ENCODE peak calls at places on chromosomes 7 and 10, in ten cellular contexts. One of them, this sample, is unnamed.

GRCh38 chr7:84950836-84951235 is 236.0 kb downstream of the SEMA3D start:
- DNase-seq in HepG2: no peak
- DNase-seq in GM10248: no peak
- DNase-seq in heart right ventricle: no peak
- DNase-seq in NCI-H2227 treated with DMSO at 0.1 percent for 48 hours: no peak
- DNase-seq in left cardiac atrium: no peak
- DNase-seq in effector CD8-positive, alpha-beta T cell: no peak
- DNase-seq in stimulated activated CD4-positive, alpha-beta T cell treated with anti-CD3 and anti-CD28 coated beads, Interleukin-15, amount 100 ng/mL, for 1 hour: no peak
- DNase-seq in HEK293T: no peak
- DNase-seq in COLO829: peak; percentile 13
- DNase-seq in this sample: no peak

GRCh38 chr10:16992611-16993119 is 136.9 kb downstream of the CUBN start:
- DNase-seq in HepG2: no peak
- DNase-seq in GM10248: no peak
- DNase-seq in heart right ventricle: no peak
- DNase-seq in NCI-H2227 treated with DMSO at 0.1 percent for 48 hours: no peak
- DNase-seq in left cardiac atrium: no peak
- DNase-seq in effector CD8-positive, alpha-beta T cell: no peak
- DNase-seq in stimulated activated CD4-positive, alpha-beta T cell treated with anti-CD3 and anti-CD28 coated beads, Interleukin-15, amount 100 ng/mL, for 1 hour: no peak
- DNase-seq in HEK293T: no peak
- DNase-seq in COLO829: no peak
- DNase-seq in this sample: no peak

GRCh38 chr7:29297194-29297890 is 102.8 kb downstream of the CHN2 start:
- DNase-seq in HepG2: no peak
- DNase-seq in GM10248: no peak
- DNase-seq in heart right ventricle: no peak
- DNase-seq in NCI-H2227 treated with DMSO at 0.1 percent for 48 hours: no peak
- DNase-seq in left cardiac atrium: no peak
- DNase-seq in effector CD8-positive, alpha-beta T cell: no peak
- DNase-seq in stimulated activated CD4-positive, alpha-beta T cell treated with anti-CD3 and anti-CD28 coated beads, Interleukin-15, amount 100 ng/mL, for 1 hour: no peak
- DNase-seq in HEK293T: no peak
- DNase-seq in COLO829: no peak
- DNase-seq in this sample: no peak

GRCh38 chr10:65518379-65518778 is 1407.5 kb upstream of the LRRTM3 start:
- DNase-seq in HepG2: peak; percentile 31
- DNase-seq in GM10248: no peak
- DNase-seq in heart right ventricle: no peak
- DNase-seq in NCI-H2227 treated with DMSO at 0.1 percent for 48 hours: no peak
- DNase-seq in left cardiac atrium: no peak
- DNase-seq in effector CD8-positive, alpha-beta T cell: no peak
- DNase-seq in stimulated activated CD4-positive, alpha-beta T cell treated with anti-CD3 and anti-CD28 coated beads, Interleukin-15, amount 100 ng/mL, for 1 hour: no peak
- DNase-seq in HEK293T: no peak
- DNase-seq in COLO829: no peak
- DNase-seq in this sample: no peak

GRCh38 chr7:89797965-89798598 is 356.2 kb upstream of the STEAP1 start:
- DNase-seq in HepG2: no peak
- DNase-seq in GM10248: no peak
- DNase-seq in heart right ventricle: no peak
- DNase-seq in NCI-H2227 treated with DMSO at 0.1 percent for 48 hours: no peak
- DNase-seq in left cardiac atrium: no peak
- DNase-seq in effector CD8-positive, alpha-beta T cell: no peak
- DNase-seq in stimulated activated CD4-positive, alpha-beta T cell treated with anti-CD3 and anti-CD28 coated beads, Interleukin-15, amount 100 ng/mL, for 1 hour: no peak
- DNase-seq in HEK293T: no peak
- DNase-seq in COLO829: no peak
- DNase-seq in this sample: no peak

GRCh38 chr10:4354382-4354812 is 471.6 kb upstream of the AKR1E2 start:
- DNase-seq in HepG2: no peak
- DNase-seq in GM10248: no peak
- DNase-seq in heart right ventricle: no peak
- DNase-seq in NCI-H2227 treated with DMSO at 0.1 percent for 48 hours: no peak
- DNase-seq in left cardiac atrium: no peak
- DNase-seq in effector CD8-positive, alpha-beta T cell: no peak
- DNase-seq in stimulated activated CD4-positive, alpha-beta T cell treated with anti-CD3 and anti-CD28 coated beads, Interleukin-15, amount 100 ng/mL, for 1 hour: no peak
- DNase-seq in HEK293T: peak; percentile 19
- DNase-seq in COLO829: no peak
- DNase-seq in this sample: no peak

GRCh38 chr7:107972986-107973385 is 30.0 kb downstream of the LAMB1 start:
- DNase-seq in HepG2: no peak
- DNase-seq in GM10248: no peak
- DNase-seq in heart right ventricle: no peak
- DNase-seq in NCI-H2227 treated with DMSO at 0.1 percent for 48 hours: peak; percentile 33
- DNase-seq in left cardiac atrium: no peak
- DNase-seq in effector CD8-positive, alpha-beta T cell: no peak
- DNase-seq in stimulated activated CD4-positive, alpha-beta T cell treated with anti-CD3 and anti-CD28 coated beads, Interleukin-15, amount 100 ng/mL, for 1 hour: no peak
- DNase-seq in HEK293T: no peak
- DNase-seq in COLO829: no peak
- DNase-seq in this sample: no peak

GRCh38 chr7:114508096-114508495 is 93.5 kb downstream of the FOXP2 start:
- DNase-seq in HepG2: no peak
- DNase-seq in GM10248: no peak
- DNase-seq in heart right ventricle: no peak
- DNase-seq in NCI-H2227 treated with DMSO at 0.1 percent for 48 hours: no peak
- DNase-seq in left cardiac atrium: no peak
- DNase-seq in effector CD8-positive, alpha-beta T cell: no peak
- DNase-seq in stimulated activated CD4-positive, alpha-beta T cell treated with anti-CD3 and anti-CD28 coated beads, Interleukin-15, amount 100 ng/mL, for 1 hour: no peak
- DNase-seq in HEK293T: no peak
- DNase-seq in COLO829: no peak
- DNase-seq in this sample: no peak

GRCh38 chr10:61841338-61841875 is 60.1 kb upstream of the ARID5B start:
- DNase-seq in HepG2: no peak
- DNase-seq in GM10248: no peak
- DNase-seq in heart right ventricle: no peak
- DNase-seq in NCI-H2227 treated with DMSO at 0.1 percent for 48 hours: no peak
- DNase-seq in left cardiac atrium: no peak
- DNase-seq in effector CD8-positive, alpha-beta T cell: no peak
- DNase-seq in stimulated activated CD4-positive, alpha-beta T cell treated with anti-CD3 and anti-CD28 coated beads, Interleukin-15, amount 100 ng/mL, for 1 hour: no peak
- DNase-seq in HEK293T: no peak
- DNase-seq in COLO829: no peak
- DNase-seq in this sample: no peak

GRCh38 chr7:116122972-116123595 is 87.3 kb upstream of the TES start:
- DNase-seq in HepG2: peak; percentile 20
- DNase-seq in GM10248: peak; percentile 5
- DNase-seq in heart right ventricle: no peak
- DNase-seq in NCI-H2227 treated with DMSO at 0.1 percent for 48 hours: no peak
- DNase-seq in left cardiac atrium: no peak
- DNase-seq in effector CD8-positive, alpha-beta T cell: no peak
- DNase-seq in stimulated activated CD4-positive, alpha-beta T cell treated with anti-CD3 and anti-CD28 coated beads, Interleukin-15, amount 100 ng/mL, for 1 hour: no peak
- DNase-seq in HEK293T: peak; percentile 21
- DNase-seq in COLO829: peak; percentile 40
- DNase-seq in this sample: no peak

GRCh38 chr7:67414858-67415257 is 418.2 kb downstream of the TYW1 start:
- DNase-seq in HepG2: no peak
- DNase-seq in GM10248: no peak
- DNase-seq in heart right ventricle: no peak
- DNase-seq in NCI-H2227 treated with DMSO at 0.1 percent for 48 hours: no peak
- DNase-seq in left cardiac atrium: no peak
- DNase-seq in effector CD8-positive, alpha-beta T cell: no peak
- DNase-seq in stimulated activated CD4-positive, alpha-beta T cell treated with anti-CD3 and anti-CD28 coated beads, Interleukin-15, amount 100 ng/mL, for 1 hour: no peak
- DNase-seq in HEK293T: no peak
- DNase-seq in COLO829: no peak
- DNase-seq in this sample: no peak

GRCh38 chr7:32158751-32159360 is 88.6 kb upstream of the PDE1C start:
- DNase-seq in HepG2: no peak
- DNase-seq in GM10248: no peak
- DNase-seq in heart right ventricle: no peak
- DNase-seq in NCI-H2227 treated with DMSO at 0.1 percent for 48 hours: no peak
- DNase-seq in left cardiac atrium: no peak
- DNase-seq in effector CD8-positive, alpha-beta T cell: no peak
- DNase-seq in stimulated activated CD4-positive, alpha-beta T cell treated with anti-CD3 and anti-CD28 coated beads, Interleukin-15, amount 100 ng/mL, for 1 hour: no peak
- DNase-seq in HEK293T: no peak
- DNase-seq in COLO829: no peak
- DNase-seq in this sample: no peak

GRCh38 chr7:55575733-55576132 is 3.4 kb upstream of the VOPP1 start:
- DNase-seq in HepG2: no peak
- DNase-seq in GM10248: no peak
- DNase-seq in heart right ventricle: no peak
- DNase-seq in NCI-H2227 treated with DMSO at 0.1 percent for 48 hours: no peak
- DNase-seq in left cardiac atrium: no peak
- DNase-seq in effector CD8-positive, alpha-beta T cell: no peak
- DNase-seq in stimulated activated CD4-positive, alpha-beta T cell treated with anti-CD3 and anti-CD28 coated beads, Interleukin-15, amount 100 ng/mL, for 1 hour: no peak
- DNase-seq in HEK293T: no peak
- DNase-seq in COLO829: no peak
- DNase-seq in this sample: no peak

GRCh38 chr10:71564221-71564820 is 155.3 kb downstream of the C10orf105 start:
- DNase-seq in HepG2: no peak
- DNase-seq in GM10248: no peak
- DNase-seq in heart right ventricle: no peak
- DNase-seq in NCI-H2227 treated with DMSO at 0.1 percent for 48 hours: no peak
- DNase-seq in left cardiac atrium: no peak
- DNase-seq in effector CD8-positive, alpha-beta T cell: no peak
- DNase-seq in stimulated activated CD4-positive, alpha-beta T cell treated with anti-CD3 and anti-CD28 coated beads, Interleukin-15, amount 100 ng/mL, for 1 hour: no peak
- DNase-seq in HEK293T: peak; percentile 25
- DNase-seq in COLO829: no peak
- DNase-seq in this sample: no peak

GRCh38 chr10:36671607-36672006 is 453.8 kb upstream of the ANKRD30A start:
- DNase-seq in HepG2: no peak
- DNase-seq in GM10248: no peak
- DNase-seq in heart right ventricle: no peak
- DNase-seq in NCI-H2227 treated with DMSO at 0.1 percent for 48 hours: no peak
- DNase-seq in left cardiac atrium: no peak
- DNase-seq in effector CD8-positive, alpha-beta T cell: no peak
- DNase-seq in stimulated activated CD4-positive, alpha-beta T cell treated with anti-CD3 and anti-CD28 coated beads, Interleukin-15, amount 100 ng/mL, for 1 hour: no peak
- DNase-seq in HEK293T: no peak
- DNase-seq in COLO829: no peak
- DNase-seq in this sample: no peak

GRCh38 chr7:107559864-107560263 is 3.9 kb downstream of the COG5 start:
- DNase-seq in HepG2: no peak
- DNase-seq in GM10248: no peak
- DNase-seq in heart right ventricle: no peak
- DNase-seq in NCI-H2227 treated with DMSO at 0.1 percent for 48 hours: no peak
- DNase-seq in left cardiac atrium: no peak
- DNase-seq in effector CD8-positive, alpha-beta T cell: no peak
- DNase-seq in stimulated activated CD4-positive, alpha-beta T cell treated with anti-CD3 and anti-CD28 coated beads, Interleukin-15, amount 100 ng/mL, for 1 hour: no peak
- DNase-seq in HEK293T: no peak
- DNase-seq in COLO829: no peak
- DNase-seq in this sample: no peak

GRCh38 chr7:129468547-129468946 is 33.8 kb upstream of the SMKR1 start:
- DNase-seq in HepG2: no peak
- DNase-seq in GM10248: no peak
- DNase-seq in heart right ventricle: no peak
- DNase-seq in NCI-H2227 treated with DMSO at 0.1 percent for 48 hours: no peak
- DNase-seq in left cardiac atrium: no peak
- DNase-seq in effector CD8-positive, alpha-beta T cell: no peak
- DNase-seq in stimulated activated CD4-positive, alpha-beta T cell treated with anti-CD3 and anti-CD28 coated beads, Interleukin-15, amount 100 ng/mL, for 1 hour: no peak
- DNase-seq in HEK293T: no peak
- DNase-seq in COLO829: no peak
- DNase-seq in this sample: no peak

GRCh38 chr10:6200588-6201510 is 1.9 kb upstream of the PFKFB3 start:
- DNase-seq in HepG2: peak; percentile 56
- DNase-seq in GM10248: no peak
- DNase-seq in heart right ventricle: peak; percentile 55
- DNase-seq in NCI-H2227 treated with DMSO at 0.1 percent for 48 hours: no peak
- DNase-seq in left cardiac atrium: peak; percentile 47
- DNase-seq in effector CD8-positive, alpha-beta T cell: peak; percentile 44
- DNase-seq in stimulated activated CD4-positive, alpha-beta T cell treated with anti-CD3 and anti-CD28 coated beads, Interleukin-15, amount 100 ng/mL, for 1 hour: no peak
- DNase-seq in HEK293T: peak; percentile 39
- DNase-seq in COLO829: no peak
- DNase-seq in this sample: peak; percentile 82

GRCh38 chr7:145902123-145902522 is 214.5 kb upstream of the CNTNAP2 start:
- DNase-seq in HepG2: no peak
- DNase-seq in GM10248: no peak
- DNase-seq in heart right ventricle: no peak
- DNase-seq in NCI-H2227 treated with DMSO at 0.1 percent for 48 hours: no peak
- DNase-seq in left cardiac atrium: no peak
- DNase-seq in effector CD8-positive, alpha-beta T cell: no peak
- DNase-seq in stimulated activated CD4-positive, alpha-beta T cell treated with anti-CD3 and anti-CD28 coated beads, Interleukin-15, amount 100 ng/mL, for 1 hour: no peak
- DNase-seq in HEK293T: no peak
- DNase-seq in COLO829: no peak
- DNase-seq in this sample: no peak

GRCh38 chr10:48288661-48289060 is 14.2 kb upstream of the FRMPD2 start:
- DNase-seq in HepG2: no peak
- DNase-seq in GM10248: no peak
- DNase-seq in heart right ventricle: no peak
- DNase-seq in NCI-H2227 treated with DMSO at 0.1 percent for 48 hours: no peak
- DNase-seq in left cardiac atrium: no peak
- DNase-seq in effector CD8-positive, alpha-beta T cell: no peak
- DNase-seq in stimulated activated CD4-positive, alpha-beta T cell treated with anti-CD3 and anti-CD28 coated beads, Interleukin-15, amount 100 ng/mL, for 1 hour: no peak
- DNase-seq in HEK293T: no peak
- DNase-seq in COLO829: no peak
- DNase-seq in this sample: no peak

GRCh38 chr10:68271104-68271882 is 39.4 kb upstream of the ATOH7 start:
- DNase-seq in HepG2: no peak
- DNase-seq in GM10248: no peak
- DNase-seq in heart right ventricle: no peak
- DNase-seq in NCI-H2227 treated with DMSO at 0.1 percent for 48 hours: peak; percentile 74
- DNase-seq in left cardiac atrium: no peak
- DNase-seq in effector CD8-positive, alpha-beta T cell: no peak
- DNase-seq in stimulated activated CD4-positive, alpha-beta T cell treated with anti-CD3 and anti-CD28 coated beads, Interleukin-15, amount 100 ng/mL, for 1 hour: no peak
- DNase-seq in HEK293T: no peak
- DNase-seq in COLO829: no peak
- DNase-seq in this sample: no peak

GRCh38 chr7:7136423-7136822 is 45.9 kb upstream of the C1GALT1 start:
- DNase-seq in HepG2: no peak
- DNase-seq in GM10248: no peak
- DNase-seq in heart right ventricle: no peak
- DNase-seq in NCI-H2227 treated with DMSO at 0.1 percent for 48 hours: no peak
- DNase-seq in left cardiac atrium: no peak
- DNase-seq in effector CD8-positive, alpha-beta T cell: no peak
- DNase-seq in stimulated activated CD4-positive, alpha-beta T cell treated with anti-CD3 and anti-CD28 coated beads, Interleukin-15, amount 100 ng/mL, for 1 hour: no peak
- DNase-seq in HEK293T: no peak
- DNase-seq in COLO829: no peak
- DNase-seq in this sample: no peak

GRCh38 chr10:29951441-29951931 is 107.9 kb downstream of the JCAD start:
- DNase-seq in HepG2: no peak
- DNase-seq in GM10248: no peak
- DNase-seq in heart right ventricle: no peak
- DNase-seq in NCI-H2227 treated with DMSO at 0.1 percent for 48 hours: peak; percentile 25
- DNase-seq in left cardiac atrium: no peak
- DNase-seq in effector CD8-positive, alpha-beta T cell: no peak
- DNase-seq in stimulated activated CD4-positive, alpha-beta T cell treated with anti-CD3 and anti-CD28 coated beads, Interleukin-15, amount 100 ng/mL, for 1 hour: no peak
- DNase-seq in HEK293T: no peak
- DNase-seq in COLO829: no peak
- DNase-seq in this sample: no peak

GRCh38 chr10:61283066-61283465 is 170.1 kb downstream of the TMEM26 start:
- DNase-seq in HepG2: no peak
- DNase-seq in GM10248: no peak
- DNase-seq in heart right ventricle: no peak
- DNase-seq in NCI-H2227 treated with DMSO at 0.1 percent for 48 hours: no peak
- DNase-seq in left cardiac atrium: no peak
- DNase-seq in effector CD8-positive, alpha-beta T cell: no peak
- DNase-seq in stimulated activated CD4-positive, alpha-beta T cell treated with anti-CD3 and anti-CD28 coated beads, Interleukin-15, amount 100 ng/mL, for 1 hour: no peak
- DNase-seq in HEK293T: no peak
- DNase-seq in COLO829: no peak
- DNase-seq in this sample: no peak

GRCh38 chr10:84493951-84494848 is 165.8 kb downstream of the CCSER2 start:
- DNase-seq in HepG2: no peak
- DNase-seq in GM10248: no peak
- DNase-seq in heart right ventricle: no peak
- DNase-seq in NCI-H2227 treated with DMSO at 0.1 percent for 48 hours: no peak
- DNase-seq in left cardiac atrium: no peak
- DNase-seq in effector CD8-positive, alpha-beta T cell: no peak
- DNase-seq in stimulated activated CD4-positive, alpha-beta T cell treated with anti-CD3 and anti-CD28 coated beads, Interleukin-15, amount 100 ng/mL, for 1 hour: no peak
- DNase-seq in HEK293T: no peak
- DNase-seq in COLO829: no peak
- DNase-seq in this sample: no peak

GRCh38 chr7:11212816-11213215 is 239.1 kb downstream of the PHF14 start:
- DNase-seq in HepG2: no peak
- DNase-seq in GM10248: no peak
- DNase-seq in heart right ventricle: no peak
- DNase-seq in NCI-H2227 treated with DMSO at 0.1 percent for 48 hours: no peak
- DNase-seq in left cardiac atrium: no peak
- DNase-seq in effector CD8-positive, alpha-beta T cell: no peak
- DNase-seq in stimulated activated CD4-positive, alpha-beta T cell treated with anti-CD3 and anti-CD28 coated beads, Interleukin-15, amount 100 ng/mL, for 1 hour: no peak
- DNase-seq in HEK293T: no peak
- DNase-seq in COLO829: peak; percentile 35
- DNase-seq in this sample: no peak

GRCh38 chr10:52950578-52950977 is 178.0 kb upstream of the MBL2 start:
- DNase-seq in HepG2: peak; percentile 7
- DNase-seq in GM10248: no peak
- DNase-seq in heart right ventricle: no peak
- DNase-seq in NCI-H2227 treated with DMSO at 0.1 percent for 48 hours: no peak
- DNase-seq in left cardiac atrium: no peak
- DNase-seq in effector CD8-positive, alpha-beta T cell: no peak
- DNase-seq in stimulated activated CD4-positive, alpha-beta T cell treated with anti-CD3 and anti-CD28 coated beads, Interleukin-15, amount 100 ng/mL, for 1 hour: no peak
- DNase-seq in HEK293T: no peak
- DNase-seq in COLO829: no peak
- DNase-seq in this sample: no peak

GRCh38 chr7:28225581-28225980 is 45.0 kb upstream of the JAZF1 start:
- DNase-seq in HepG2: no peak
- DNase-seq in GM10248: no peak
- DNase-seq in heart right ventricle: no peak
- DNase-seq in NCI-H2227 treated with DMSO at 0.1 percent for 48 hours: no peak
- DNase-seq in left cardiac atrium: no peak
- DNase-seq in effector CD8-positive, alpha-beta T cell: no peak
- DNase-seq in stimulated activated CD4-positive, alpha-beta T cell treated with anti-CD3 and anti-CD28 coated beads, Interleukin-15, amount 100 ng/mL, for 1 hour: no peak
- DNase-seq in HEK293T: no peak
- DNase-seq in COLO829: no peak
- DNase-seq in this sample: no peak